ENCODE peak calls at places on chromosome 1, in four cellular contexts. R, V, B and Y are unnamed samples.

GRCh38 chr1:22665752-22666151 is 12.7 kb downstream of the C1QB start:
- DNase-seq in B (peak), R (no peak), V (no peak), Y (no peak)

GRCh38 chr1:183995322-183996035 is 42.0 kb downstream of the COLGALT2 start:
- DNase-seq in V (no peak), R (peak), B (no peak), Y (no peak)

GRCh38 chr1:201536542-201536941 is 2.4 kb upstream of the NAV1 start:
- DNase-seq in R (peak), V (no peak), B (peak), Y (no peak)

GRCh38 chr1:207240325-207241095 is 81.0 kb upstream of the CD55 start:
- DNase-seq in V (no peak), R (no peak), B (peak), Y (no peak)

GRCh38 chr1:15820478-15820877 is 13.0 kb upstream of the UQCRHL start:
- DNase-seq in B (peak), R (no peak), V (no peak), Y (no peak)

GRCh38 chr1:6329851-6330250 is 63.7 kb downstream of the ACOT7 start:
- DNase-seq in B (no peak), V (no peak), R (no peak), Y (no peak)

GRCh38 chr1:219533280-219533679 is 79.6 kb downstream of the ZC3H11B start:
- DNase-seq in R (no peak), V (no peak), B (no peak), Y (no peak)

GRCh38 chr1:230401096-230401495 is 25.0 kb downstream of the PGBD5 start:
- DNase-seq in B (no peak), R (no peak), V (no peak), Y (no peak)

GRCh38 chr1:214305164-214305751 is 24.3 kb downstream of the SMYD2 start:
- DNase-seq in R (no peak), V (no peak), B (no peak), Y (no peak)

GRCh38 chr1:161071886-161072371 is 2.2 kb upstream of the ARHGAP30 start:
- DNase-seq in B (peak), R (peak), V (no peak), Y (peak)

GRCh38 chr1:35442737-35443136 is 114.5 kb downstream of the KIAA0319L start:
- DNase-seq in R (no peak), B (no peak), V (no peak), Y (no peak)

GRCh38 chr1:94039514-94039870 is 81.5 kb downstream of the ABCA4 start:
- DNase-seq in R (peak), B (peak), V (peak), Y (peak)

GRCh38 chr1:87252406-87252805 is 76.3 kb upstream of the LMO4 start:
- DNase-seq in B (peak), R (no peak), V (no peak), Y (no peak)

GRCh38 chr1:226029093-226029496 is 30.0 kb upstream of the SDE2 start:
- DNase-seq in B (no peak), R (no peak), V (no peak), Y (peak)

GRCh38 chr1:20124451-20125057 is 5.2 kb upstream of the PLA2G2D start:
- DNase-seq in V (peak), R (no peak), B (peak), Y (no peak)

GRCh38 chr1:165342588-165342987 is 13.9 kb downstream of the LMX1A start:
- DNase-seq in B (no peak), R (no peak), V (no peak), Y (no peak)

GRCh38 chr1:240399381-240399780 is 212.6 kb downstream of the GREM2 start:
- DNase-seq in R (no peak), B (peak), V (peak), Y (no peak)

GRCh38 chr1:151944110-151944858 is 35.0 kb upstream of the THEM4 start:
- DNase-seq in B (no peak), V (no peak), R (no peak), Y (no peak)

GRCh38 chr1:23726669-23727068 is 16.6 kb upstream of the ELOA start:
- DNase-seq in R (no peak), B (no peak), V (no peak), Y (no peak)

GRCh38 chr1:36306210-36306901 is at the start of gene SH3D21:
- DNase-seq in R (peak), B (no peak), V (peak), Y (peak)